ENCODE peak calls at places on chromosomes 1 and 21, in ten cellular contexts. One of them, this sample, is unnamed. For H3K9me3, the result is how much of the 10 kb centered on the place peaks cover.

GRCh38 chr1:86701731-86702130 is 2.6 kb upstream of the SH3GLB1 start:
- DNase-seq in CD4-positive, alpha-beta memory T cell: no peak
- DNase-seq in CD4-positive, CD25-positive, alpha-beta regulatory T cell: no peak
- DNase-seq in HCT116: no peak
- DNase-seq in left lung: no peak
- DNase-seq in NT2/D1: no peak
- DNase-seq in prostate gland: no peak
- DNase-seq in uterus: no peak
- DNase-seq in tibial artery: no peak
- DNase-seq in heart right ventricle: no peak
- DNase-seq in this sample: no peak

GRCh38 chr1:110048923-110049601 is 14.6 kb downstream of the STRIP1 start:
- DNase-seq in CD4-positive, alpha-beta memory T cell: no peak
- DNase-seq in CD4-positive, CD25-positive, alpha-beta regulatory T cell: no peak
- DNase-seq in HCT116: no peak
- DNase-seq in left lung: no peak
- DNase-seq in NT2/D1: no peak
- DNase-seq in prostate gland: no peak
- DNase-seq in uterus: no peak
- DNase-seq in tibial artery: no peak
- DNase-seq in heart right ventricle: no peak
- DNase-seq in this sample: no peak

GRCh38 chr21:43367859-43368258 is 59.1 kb downstream of the SIK1 start:
- DNase-seq in CD4-positive, alpha-beta memory T cell: no peak
- DNase-seq in CD4-positive, CD25-positive, alpha-beta regulatory T cell: no peak
- DNase-seq in HCT116: no peak
- DNase-seq in left lung: no peak
- DNase-seq in NT2/D1: no peak
- DNase-seq in prostate gland: no peak
- DNase-seq in uterus: no peak
- DNase-seq in tibial artery: no peak
- DNase-seq in heart right ventricle: peak
- DNase-seq in this sample: no peak

GRCh38 chr1:21324368-21325137 is 34.3 kb upstream of the ECE1 start:
- DNase-seq in CD4-positive, alpha-beta memory T cell: peak
- DNase-seq in CD4-positive, CD25-positive, alpha-beta regulatory T cell: peak
- DNase-seq in HCT116: peak
- DNase-seq in left lung: peak
- DNase-seq in NT2/D1: no peak
- DNase-seq in prostate gland: peak
- DNase-seq in uterus: peak
- DNase-seq in tibial artery: peak
- DNase-seq in heart right ventricle: peak
- DNase-seq in this sample: no peak

GRCh38 chr1:231855966-231856365 is 229.4 kb downstream of the DISC1 start:
- DNase-seq in CD4-positive, alpha-beta memory T cell: no peak
- DNase-seq in CD4-positive, CD25-positive, alpha-beta regulatory T cell: no peak
- DNase-seq in HCT116: no peak
- DNase-seq in left lung: no peak
- DNase-seq in NT2/D1: no peak
- DNase-seq in prostate gland: no peak
- DNase-seq in uterus: no peak
- DNase-seq in tibial artery: no peak
- DNase-seq in heart right ventricle: no peak
- DNase-seq in this sample: no peak

GRCh38 chr1:25006770-25007169 is 76.7 kb upstream of the RUNX3 start:
- DNase-seq in CD4-positive, alpha-beta memory T cell: no peak
- DNase-seq in CD4-positive, CD25-positive, alpha-beta regulatory T cell: no peak
- DNase-seq in HCT116: no peak
- DNase-seq in left lung: no peak
- DNase-seq in NT2/D1: no peak
- DNase-seq in prostate gland: peak
- DNase-seq in uterus: peak
- DNase-seq in tibial artery: peak
- DNase-seq in heart right ventricle: no peak
- DNase-seq in this sample: no peak

GRCh38 chr1:23566304-23566703 is 7.0 kb upstream of the ID3 start:
- DNase-seq in CD4-positive, alpha-beta memory T cell: no peak
- DNase-seq in CD4-positive, CD25-positive, alpha-beta regulatory T cell: no peak
- DNase-seq in HCT116: no peak
- DNase-seq in left lung: no peak
- DNase-seq in NT2/D1: no peak
- DNase-seq in prostate gland: no peak
- DNase-seq in uterus: no peak
- DNase-seq in tibial artery: no peak
- DNase-seq in heart right ventricle: no peak
- DNase-seq in this sample: no peak

GRCh38 chr1:168079761-168080160 is 57.0 kb downstream of the GPR161 start:
- DNase-seq in CD4-positive, alpha-beta memory T cell: no peak
- DNase-seq in CD4-positive, CD25-positive, alpha-beta regulatory T cell: no peak
- DNase-seq in HCT116: peak
- DNase-seq in left lung: no peak
- DNase-seq in NT2/D1: no peak
- DNase-seq in prostate gland: no peak
- DNase-seq in uterus: no peak
- DNase-seq in tibial artery: no peak
- DNase-seq in heart right ventricle: no peak
- DNase-seq in this sample: no peak

GRCh38 chr1:164709541-164710287 is 150.7 kb downstream of the PBX1 start:
- DNase-seq in CD4-positive, alpha-beta memory T cell: no peak
- DNase-seq in CD4-positive, CD25-positive, alpha-beta regulatory T cell: no peak
- DNase-seq in HCT116: no peak
- DNase-seq in left lung: no peak
- DNase-seq in NT2/D1: no peak
- DNase-seq in prostate gland: no peak
- DNase-seq in uterus: no peak
- DNase-seq in tibial artery: no peak
- DNase-seq in heart right ventricle: no peak
- DNase-seq in this sample: no peak

GRCh38 chr1:201884472-201884871 is 4.2 kb upstream of the SHISA4 start:
- DNase-seq in CD4-positive, alpha-beta memory T cell: no peak
- DNase-seq in CD4-positive, CD25-positive, alpha-beta regulatory T cell: no peak
- DNase-seq in HCT116: no peak
- DNase-seq in left lung: no peak
- DNase-seq in NT2/D1: no peak
- DNase-seq in prostate gland: no peak
- DNase-seq in uterus: no peak
- DNase-seq in tibial artery: no peak
- DNase-seq in heart right ventricle: peak
- DNase-seq in this sample: no peak

GRCh38 chr1:33429846-33430750 is 797 bp downstream of the PHC2 start:
- DNase-seq in CD4-positive, alpha-beta memory T cell: no peak
- DNase-seq in CD4-positive, CD25-positive, alpha-beta regulatory T cell: peak
- DNase-seq in HCT116: no peak
- DNase-seq in left lung: peak
- DNase-seq in NT2/D1: no peak
- DNase-seq in prostate gland: no peak
- DNase-seq in uterus: peak
- DNase-seq in tibial artery: no peak
- DNase-seq in heart right ventricle: peak
- DNase-seq in this sample: peak

GRCh38 chr1:119266858-119267257 is 101.7 kb upstream of the HAO2 start:
- DNase-seq in CD4-positive, alpha-beta memory T cell: no peak
- DNase-seq in CD4-positive, CD25-positive, alpha-beta regulatory T cell: no peak
- DNase-seq in HCT116: no peak
- DNase-seq in left lung: no peak
- DNase-seq in NT2/D1: no peak
- DNase-seq in prostate gland: no peak
- DNase-seq in uterus: no peak
- DNase-seq in tibial artery: no peak
- DNase-seq in heart right ventricle: no peak
- DNase-seq in this sample: no peak

GRCh38 chr1:204716687-204717086 is 31.1 kb upstream of the LRRN2 start:
- DNase-seq in CD4-positive, alpha-beta memory T cell: no peak
- DNase-seq in CD4-positive, CD25-positive, alpha-beta regulatory T cell: no peak
- DNase-seq in HCT116: no peak
- DNase-seq in left lung: no peak
- DNase-seq in NT2/D1: no peak
- DNase-seq in prostate gland: no peak
- DNase-seq in uterus: no peak
- DNase-seq in tibial artery: no peak
- DNase-seq in heart right ventricle: no peak
- DNase-seq in this sample: no peak

GRCh38 chr1:246989901-246990300 is 18.0 kb downstream of the ZNF695 start:
- DNase-seq in CD4-positive, alpha-beta memory T cell: no peak
- DNase-seq in CD4-positive, CD25-positive, alpha-beta regulatory T cell: no peak
- DNase-seq in HCT116: no peak
- DNase-seq in left lung: no peak
- DNase-seq in NT2/D1: no peak
- DNase-seq in prostate gland: no peak
- DNase-seq in uterus: no peak
- DNase-seq in tibial artery: no peak
- DNase-seq in heart right ventricle: no peak
- DNase-seq in this sample: no peak
- H3K9me3 ChIP-seq in CD4-positive, alpha-beta memory T cell: under half
- H3K9me3 ChIP-seq in CD4-positive, CD25-positive, alpha-beta regulatory T cell: half or more
- H3K9me3 ChIP-seq in HCT116: half or more
- H3K9me3 ChIP-seq in left lung: under half
- H3K9me3 ChIP-seq in NT2/D1: half or more
- H3K9me3 ChIP-seq in prostate gland: under half
- H3K9me3 ChIP-seq in uterus: under half
- H3K9me3 ChIP-seq in tibial artery: under half
- H3K9me3 ChIP-seq in heart right ventricle: under half
- H3K9me3 ChIP-seq in this sample: under half

DNA sequence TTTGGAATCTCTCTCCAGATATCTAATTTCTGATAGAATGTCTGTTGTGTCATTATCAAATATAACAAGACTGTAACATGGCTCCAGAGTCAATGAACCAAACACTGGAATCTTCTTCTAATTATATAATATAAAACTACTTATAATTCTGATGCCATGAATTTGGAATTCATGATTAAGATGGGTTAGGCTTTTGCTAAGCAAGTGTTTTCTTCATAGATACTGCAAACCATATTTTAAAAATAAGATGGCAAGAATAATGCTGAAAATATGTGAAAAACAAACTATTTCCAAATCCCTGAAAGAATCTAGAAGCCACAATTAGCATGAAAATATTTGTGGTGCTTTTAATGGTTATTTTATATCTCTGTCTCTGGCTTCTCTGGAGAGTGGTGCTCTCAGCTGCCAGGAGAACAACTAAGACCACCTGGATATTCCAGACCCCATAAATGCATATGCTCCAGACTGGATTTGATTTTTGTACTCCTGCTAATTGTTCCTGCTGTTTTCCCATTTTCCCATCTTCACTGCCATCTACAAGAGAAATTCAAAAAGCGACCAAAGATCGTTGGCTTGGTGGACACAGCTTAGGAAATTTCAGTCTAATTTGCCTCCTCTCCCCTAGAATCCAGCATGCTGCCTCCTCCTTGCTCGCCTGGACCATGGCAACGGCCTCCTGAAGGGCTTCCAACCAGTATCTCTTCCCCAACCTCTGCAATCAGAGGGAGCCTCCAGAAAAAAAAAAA is 418.9 kb downstream of the SETD4 start:
- DNase-seq in CD4-positive, alpha-beta memory T cell: no peak
- DNase-seq in CD4-positive, CD25-positive, alpha-beta regulatory T cell: no peak
- DNase-seq in HCT116: no peak
- DNase-seq in left lung: no peak
- DNase-seq in NT2/D1: no peak
- DNase-seq in prostate gland: no peak
- DNase-seq in uterus: no peak
- DNase-seq in tibial artery: no peak
- DNase-seq in heart right ventricle: no peak
- DNase-seq in this sample: no peak
- H3K9me3 ChIP-seq in CD4-positive, alpha-beta memory T cell: under half
- H3K9me3 ChIP-seq in CD4-positive, CD25-positive, alpha-beta regulatory T cell: under half
- H3K9me3 ChIP-seq in HCT116: under half
- H3K9me3 ChIP-seq in left lung: under half
- H3K9me3 ChIP-seq in NT2/D1: under half
- H3K9me3 ChIP-seq in prostate gland: under half
- H3K9me3 ChIP-seq in uterus: under half
- H3K9me3 ChIP-seq in tibial artery: under half
- H3K9me3 ChIP-seq in heart right ventricle: under half
- H3K9me3 ChIP-seq in this sample: under half

GRCh38 chr1:52210044-52210443 is 68.2 kb downstream of the ZFYVE9 start:
- DNase-seq in CD4-positive, alpha-beta memory T cell: no peak
- DNase-seq in CD4-positive, CD25-positive, alpha-beta regulatory T cell: no peak
- DNase-seq in HCT116: no peak
- DNase-seq in left lung: no peak
- DNase-seq in NT2/D1: no peak
- DNase-seq in prostate gland: no peak
- DNase-seq in uterus: no peak
- DNase-seq in tibial artery: no peak
- DNase-seq in heart right ventricle: no peak
- DNase-seq in this sample: no peak

GRCh38 chr1:52203935-52204625 is 62.2 kb downstream of the ZFYVE9 start:
- DNase-seq in CD4-positive, alpha-beta memory T cell: no peak
- DNase-seq in CD4-positive, CD25-positive, alpha-beta regulatory T cell: no peak
- DNase-seq in HCT116: no peak
- DNase-seq in left lung: no peak
- DNase-seq in NT2/D1: no peak
- DNase-seq in prostate gland: no peak
- DNase-seq in uterus: no peak
- DNase-seq in tibial artery: no peak
- DNase-seq in heart right ventricle: no peak
- DNase-seq in this sample: no peak

GRCh38 chr1:52204696-52205095 is 62.8 kb downstream of the ZFYVE9 start:
- DNase-seq in CD4-positive, alpha-beta memory T cell: peak
- DNase-seq in CD4-positive, CD25-positive, alpha-beta regulatory T cell: no peak
- DNase-seq in HCT116: no peak
- DNase-seq in left lung: no peak
- DNase-seq in NT2/D1: no peak
- DNase-seq in prostate gland: no peak
- DNase-seq in uterus: no peak
- DNase-seq in tibial artery: no peak
- DNase-seq in heart right ventricle: no peak
- DNase-seq in this sample: no peak

GRCh38 chr1:52209429-52209828 is 67.5 kb downstream of the ZFYVE9 start:
- DNase-seq in CD4-positive, alpha-beta memory T cell: no peak
- DNase-seq in CD4-positive, CD25-positive, alpha-beta regulatory T cell: no peak
- DNase-seq in HCT116: no peak
- DNase-seq in left lung: no peak
- DNase-seq in NT2/D1: no peak
- DNase-seq in prostate gland: no peak
- DNase-seq in uterus: no peak
- DNase-seq in tibial artery: no peak
- DNase-seq in heart right ventricle: no peak
- DNase-seq in this sample: no peak
- H3K9me3 ChIP-seq in CD4-positive, alpha-beta memory T cell: under half
- H3K9me3 ChIP-seq in CD4-positive, CD25-positive, alpha-beta regulatory T cell: under half
- H3K9me3 ChIP-seq in HCT116: under half
- H3K9me3 ChIP-seq in left lung: under half
- H3K9me3 ChIP-seq in NT2/D1: under half
- H3K9me3 ChIP-seq in prostate gland: under half
- H3K9me3 ChIP-seq in uterus: under half
- H3K9me3 ChIP-seq in tibial artery: under half
- H3K9me3 ChIP-seq in heart right ventricle: under half
- H3K9me3 ChIP-seq in this sample: under half

DNA sequence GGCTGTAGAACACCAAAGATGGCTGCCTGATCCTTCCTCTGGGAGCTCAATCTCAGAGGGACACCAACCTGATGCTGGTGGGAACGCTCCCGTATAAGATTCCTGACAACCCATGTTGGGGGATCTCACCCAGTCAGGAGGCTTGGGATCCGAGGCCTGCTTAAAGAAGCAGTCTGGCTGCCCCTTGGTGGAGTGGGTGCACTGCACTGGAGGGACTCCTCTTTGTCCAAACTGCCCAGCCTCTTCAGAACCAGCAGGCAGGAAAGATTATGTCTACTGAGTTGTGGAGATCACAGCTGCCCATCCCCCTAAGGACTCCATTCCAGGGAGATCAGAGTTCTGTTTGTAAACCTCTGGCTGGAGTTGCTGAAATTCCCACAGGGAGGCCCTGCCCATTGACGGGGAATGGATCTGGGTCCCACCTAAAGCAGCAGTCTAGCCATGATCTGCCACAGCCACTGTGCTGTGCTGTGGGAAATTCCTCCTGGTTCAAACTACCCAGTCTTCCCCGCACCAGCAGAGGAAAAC is 23.0 kb downstream of the S100B start:
- DNase-seq in CD4-positive, alpha-beta memory T cell: no peak
- DNase-seq in CD4-positive, CD25-positive, alpha-beta regulatory T cell: no peak
- DNase-seq in HCT116: no peak
- DNase-seq in left lung: no peak
- DNase-seq in NT2/D1: no peak
- DNase-seq in prostate gland: no peak
- DNase-seq in uterus: no peak
- DNase-seq in tibial artery: no peak
- DNase-seq in heart right ventricle: no peak
- DNase-seq in this sample: no peak
- H3K9me3 ChIP-seq in CD4-positive, alpha-beta memory T cell: under half
- H3K9me3 ChIP-seq in CD4-positive, CD25-positive, alpha-beta regulatory T cell: under half
- H3K9me3 ChIP-seq in HCT116: under half
- H3K9me3 ChIP-seq in left lung: under half
- H3K9me3 ChIP-seq in NT2/D1: half or more
- H3K9me3 ChIP-seq in prostate gland: under half
- H3K9me3 ChIP-seq in uterus: under half
- H3K9me3 ChIP-seq in tibial artery: under half
- H3K9me3 ChIP-seq in heart right ventricle: under half
- H3K9me3 ChIP-seq in this sample: under half